ENCODE peak calls at places on chromosomes 7 and 10, in nine cellular contexts. One of them, this sample, is unnamed.

GRCh38 chr10:129373231-129373630 is 93.8 kb upstream of the MGMT start:
- DNase-seq in A549: no peak
- DNase-seq in SK-N-SH: no peak
- DNase-seq in H1: no peak
- DNase-seq in HepG2: no peak
- DNase-seq in K562: no peak
- DNase-seq in endothelial cell of umbilical vein: no peak
- DNase-seq in HCT116: no peak
- DNase-seq in GM12878: no peak
- DNase-seq in this sample: no peak

GRCh38 chr10:87657370-87657769 is 2.3 kb upstream of the PAPSS2 start:
- DNase-seq in A549: no peak
- DNase-seq in SK-N-SH: no peak
- DNase-seq in H1: no peak
- DNase-seq in HepG2: no peak
- DNase-seq in K562: no peak
- DNase-seq in endothelial cell of umbilical vein: peak; percentile 95
- DNase-seq in HCT116: no peak
- DNase-seq in GM12878: no peak
- DNase-seq in this sample: no peak

GRCh38 chr7:128112781-128113221 is 81.6 kb upstream of the LRRC4 start:
- DNase-seq in A549: no peak
- DNase-seq in SK-N-SH: peak; percentile 55
- DNase-seq in H1: no peak
- DNase-seq in HepG2: no peak
- DNase-seq in K562: no peak
- DNase-seq in endothelial cell of umbilical vein: no peak
- DNase-seq in HCT116: no peak
- DNase-seq in GM12878: no peak
- DNase-seq in this sample: peak; percentile 48

GRCh38 chr10:103678104-103678526 is 177.3 kb downstream of the SH3PXD2A start:
- DNase-seq in A549: no peak
- DNase-seq in SK-N-SH: peak; percentile 94
- DNase-seq in H1: no peak
- DNase-seq in HepG2: no peak
- DNase-seq in K562: no peak
- DNase-seq in endothelial cell of umbilical vein: peak; percentile 77
- DNase-seq in HCT116: no peak
- DNase-seq in GM12878: peak; percentile 84
- DNase-seq in this sample: peak; percentile 49

GRCh38 chr7:127907638-127908040 is 123.6 kb downstream of the LRRC4 start:
- DNase-seq in A549: no peak
- DNase-seq in SK-N-SH: no peak
- DNase-seq in H1: no peak
- DNase-seq in HepG2: peak; percentile 83
- DNase-seq in K562: no peak
- DNase-seq in endothelial cell of umbilical vein: peak; percentile 80
- DNase-seq in HCT116: no peak
- DNase-seq in GM12878: no peak
- DNase-seq in this sample: peak; percentile 15

GRCh38 chr10:24382596-24382978 is 173.6 kb downstream of the KIAA1217 start:
- DNase-seq in A549: no peak
- DNase-seq in SK-N-SH: no peak
- DNase-seq in H1: no peak
- DNase-seq in HepG2: no peak
- DNase-seq in K562: no peak
- DNase-seq in endothelial cell of umbilical vein: no peak
- DNase-seq in HCT116: no peak
- DNase-seq in GM12878: no peak
- DNase-seq in this sample: no peak

GRCh38 chr7:128837521-128837921 is 7.3 kb downstream of the FLNC start:
- DNase-seq in A549: no peak
- DNase-seq in SK-N-SH: no peak
- DNase-seq in H1: no peak
- DNase-seq in HepG2: no peak
- DNase-seq in K562: no peak
- DNase-seq in endothelial cell of umbilical vein: no peak
- DNase-seq in HCT116: no peak
- DNase-seq in GM12878: no peak
- DNase-seq in this sample: no peak

GRCh38 chr7:43647314-43647691 is 64.4 kb downstream of the STK17A start:
- DNase-seq in A549: no peak
- DNase-seq in SK-N-SH: no peak
- DNase-seq in H1: peak; percentile 34
- DNase-seq in HepG2: no peak
- DNase-seq in K562: no peak
- DNase-seq in endothelial cell of umbilical vein: peak; percentile 98
- DNase-seq in HCT116: no peak
- DNase-seq in GM12878: no peak
- DNase-seq in this sample: no peak

GRCh38 chr10:24685958-24686540 is 37.6 kb downstream of the ARHGAP21 start:
- DNase-seq in A549: no peak
- DNase-seq in SK-N-SH: no peak
- DNase-seq in H1: no peak
- DNase-seq in HepG2: no peak
- DNase-seq in K562: no peak
- DNase-seq in endothelial cell of umbilical vein: peak; percentile 52
- DNase-seq in HCT116: no peak
- DNase-seq in GM12878: no peak
- DNase-seq in this sample: no peak

GRCh38 chr10:21572578-21572977 is 38.5 kb downstream of the MLLT10 start:
- DNase-seq in A549: no peak
- DNase-seq in SK-N-SH: no peak
- DNase-seq in H1: no peak
- DNase-seq in HepG2: no peak
- DNase-seq in K562: no peak
- DNase-seq in endothelial cell of umbilical vein: no peak
- DNase-seq in HCT116: no peak
- DNase-seq in GM12878: no peak
- DNase-seq in this sample: no peak

GRCh38 chr10:86706401-86706841 is 38.1 kb downstream of the LDB3 start:
- DNase-seq in A549: no peak
- DNase-seq in SK-N-SH: no peak
- DNase-seq in H1: no peak
- DNase-seq in HepG2: no peak
- DNase-seq in K562: no peak
- DNase-seq in endothelial cell of umbilical vein: no peak
- DNase-seq in HCT116: no peak
- DNase-seq in GM12878: no peak
- DNase-seq in this sample: no peak

GRCh38 chr7:64628721-64629120 is 37.2 kb upstream of the ZNF107 start:
- DNase-seq in A549: no peak
- DNase-seq in SK-N-SH: no peak
- DNase-seq in H1: no peak
- DNase-seq in HepG2: no peak
- DNase-seq in K562: no peak
- DNase-seq in endothelial cell of umbilical vein: no peak
- DNase-seq in HCT116: no peak
- DNase-seq in GM12878: no peak
- DNase-seq in this sample: no peak

GRCh38 chr7:64628192-64628591 is 37.7 kb upstream of the ZNF107 start:
- DNase-seq in A549: no peak
- DNase-seq in SK-N-SH: no peak
- DNase-seq in H1: no peak
- DNase-seq in HepG2: no peak
- DNase-seq in K562: no peak
- DNase-seq in endothelial cell of umbilical vein: no peak
- DNase-seq in HCT116: no peak
- DNase-seq in GM12878: no peak
- DNase-seq in this sample: peak; percentile 30

GRCh38 chr7:64625114-64626082 is 40.5 kb upstream of the ZNF107 start:
- DNase-seq in A549: no peak
- DNase-seq in SK-N-SH: peak; percentile 38
- DNase-seq in H1: no peak
- DNase-seq in HepG2: no peak
- DNase-seq in K562: peak; percentile 58
- DNase-seq in endothelial cell of umbilical vein: no peak
- DNase-seq in HCT116: no peak
- DNase-seq in GM12878: no peak
- DNase-seq in this sample: peak; percentile 68

GRCh38 chr7:64626557-64626956 is 39.4 kb upstream of the ZNF107 start:
- DNase-seq in A549: no peak
- DNase-seq in SK-N-SH: no peak
- DNase-seq in H1: no peak
- DNase-seq in HepG2: no peak
- DNase-seq in K562: no peak
- DNase-seq in endothelial cell of umbilical vein: no peak
- DNase-seq in HCT116: no peak
- DNase-seq in GM12878: no peak
- DNase-seq in this sample: no peak

DNA sequence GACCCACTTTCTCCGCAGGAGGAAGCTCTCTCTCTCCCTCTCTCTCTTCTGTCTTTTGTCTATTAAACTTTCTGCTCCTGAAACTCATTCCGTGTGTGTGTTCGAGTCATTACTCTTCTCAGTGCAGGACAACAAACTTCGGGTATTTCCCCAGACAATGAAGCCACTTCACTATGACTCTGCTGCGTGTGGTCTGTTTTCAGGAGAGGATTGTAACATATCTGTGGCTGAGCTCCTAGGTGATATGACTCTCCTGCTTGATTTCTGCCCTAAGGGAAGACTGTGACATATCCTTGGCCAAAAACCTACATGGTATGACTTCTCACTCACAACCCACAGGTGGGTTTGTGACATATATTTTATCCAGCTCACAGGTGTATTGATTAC is 39.9 kb upstream of the ZNF107 start:
- DNase-seq in A549: no peak
- DNase-seq in SK-N-SH: no peak
- DNase-seq in H1: no peak
- DNase-seq in HepG2: no peak
- DNase-seq in K562: no peak
- DNase-seq in endothelial cell of umbilical vein: no peak
- DNase-seq in HCT116: no peak
- DNase-seq in GM12878: no peak
- DNase-seq in this sample: no peak
- TF ChIP-seq CTCF in A549: no peak
- TF ChIP-seq CTCF in SK-N-SH: no peak
- TF ChIP-seq CTCF in H1: no peak
- TF ChIP-seq CTCF in HepG2: no peak
- TF ChIP-seq CTCF in K562: no peak
- TF ChIP-seq CTCF in endothelial cell of umbilical vein: no peak
- TF ChIP-seq CTCF in HCT116: no peak
- TF ChIP-seq CTCF in GM12878: no peak
- TF ChIP-seq CTCF in this sample: no peak

DNA sequence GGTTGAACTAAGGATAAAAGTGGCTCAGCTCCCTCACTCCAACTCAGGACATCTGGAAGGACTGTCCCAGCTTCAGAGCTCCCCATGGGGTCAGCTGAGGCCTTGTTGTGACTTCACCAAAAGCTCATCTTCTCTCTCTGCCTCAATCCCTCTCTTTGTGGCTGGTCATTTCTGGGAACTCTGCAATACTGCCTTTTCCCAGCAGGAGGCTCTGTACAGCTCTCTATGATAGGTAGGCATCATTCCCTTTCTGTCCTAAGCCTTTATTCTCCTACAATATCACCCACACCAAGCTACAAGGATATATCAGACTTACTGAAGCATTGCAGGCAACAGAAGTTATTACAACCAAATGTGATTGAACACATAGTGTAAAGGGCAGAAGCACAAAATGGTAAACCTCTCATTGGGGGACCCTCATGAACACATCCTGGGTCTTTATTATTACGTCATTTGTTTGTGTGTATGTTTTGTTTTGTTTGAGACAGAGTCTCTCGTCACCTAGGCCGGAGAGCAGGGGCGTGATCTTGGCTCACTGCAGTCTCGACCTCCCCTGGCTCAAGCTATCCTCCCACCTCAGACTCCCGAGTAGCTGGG is 36.7 kb upstream of the PRPS1L1 start:
- DNase-seq in A549: no peak
- DNase-seq in SK-N-SH: peak; percentile 26
- DNase-seq in H1: no peak
- DNase-seq in HepG2: peak; percentile 15
- DNase-seq in K562: peak; percentile 23
- DNase-seq in endothelial cell of umbilical vein: peak; percentile 6
- DNase-seq in HCT116: no peak
- DNase-seq in GM12878: no peak
- DNase-seq in this sample: peak; percentile 50
- TF ChIP-seq MAX in A549: no peak
- TF ChIP-seq MAX in SK-N-SH: no peak
- TF ChIP-seq MAX in H1: no peak
- TF ChIP-seq MAX in HepG2: no peak
- TF ChIP-seq MAX in K562: no peak
- TF ChIP-seq MAX in endothelial cell of umbilical vein: no peak
- TF ChIP-seq MAX in HCT116: no peak
- TF ChIP-seq MAX in GM12878: no peak
- TF ChIP-seq MAX in this sample: no peak

DNA sequence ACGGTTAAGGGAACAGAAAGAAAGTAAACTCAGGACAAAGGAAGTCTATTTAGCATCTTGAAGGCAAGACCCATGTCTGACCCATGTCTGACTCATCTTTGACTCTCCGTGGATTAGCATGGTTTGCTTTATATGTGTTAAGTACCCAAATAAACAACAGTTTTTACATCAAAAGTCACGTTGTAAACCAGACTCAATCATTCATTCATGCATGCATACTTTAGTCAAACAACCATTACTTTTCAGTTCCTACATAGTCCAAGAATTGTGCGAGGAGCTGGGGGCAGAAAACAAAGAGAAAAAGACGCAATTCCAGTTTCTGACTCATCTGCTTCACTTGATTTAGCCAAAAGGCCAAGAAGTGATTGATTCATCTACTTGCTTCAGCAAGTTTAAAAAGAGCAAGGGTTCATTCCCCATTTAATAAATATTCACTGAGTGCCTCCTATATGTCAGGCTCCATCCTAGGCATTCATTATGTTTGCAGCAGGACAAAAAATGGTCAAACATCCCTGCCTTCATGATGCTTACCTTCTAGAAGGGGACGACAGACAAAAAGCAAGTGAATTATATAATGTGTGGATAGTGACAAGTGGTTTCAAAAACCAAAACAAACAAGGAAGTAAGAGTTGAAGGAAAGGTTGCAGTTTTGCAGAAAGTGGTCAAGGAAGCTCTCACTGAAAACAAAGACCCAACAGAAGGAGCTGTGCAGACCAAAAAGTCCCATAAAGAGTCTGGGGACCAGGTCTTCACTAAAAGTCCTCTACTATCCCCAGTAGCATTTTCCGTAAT is 116.2 kb downstream of the FAM107B start:
- DNase-seq in A549: peak; percentile 67
- DNase-seq in SK-N-SH: no peak
- DNase-seq in H1: no peak
- DNase-seq in HepG2: no peak
- DNase-seq in K562: no peak
- DNase-seq in endothelial cell of umbilical vein: no peak
- DNase-seq in HCT116: peak; percentile 58
- DNase-seq in GM12878: peak; percentile 64
- DNase-seq in this sample: peak; percentile 49
- H3K4me3 ChIP-seq in A549: no peak overlapping the region
- H3K4me3 ChIP-seq in SK-N-SH: no peak overlapping the region
- H3K4me3 ChIP-seq in H1: no peak overlapping the region
- H3K4me3 ChIP-seq in HepG2: no peak overlapping the region
- H3K4me3 ChIP-seq in K562: no peak overlapping the region
- H3K4me3 ChIP-seq in endothelial cell of umbilical vein: no peak overlapping the region
- H3K4me3 ChIP-seq in HCT116: no peak overlapping the region
- H3K4me3 ChIP-seq in GM12878: peak overlapping the region; percentile 26
- H3K4me3 ChIP-seq in this sample: no peak overlapping the region

DNA sequence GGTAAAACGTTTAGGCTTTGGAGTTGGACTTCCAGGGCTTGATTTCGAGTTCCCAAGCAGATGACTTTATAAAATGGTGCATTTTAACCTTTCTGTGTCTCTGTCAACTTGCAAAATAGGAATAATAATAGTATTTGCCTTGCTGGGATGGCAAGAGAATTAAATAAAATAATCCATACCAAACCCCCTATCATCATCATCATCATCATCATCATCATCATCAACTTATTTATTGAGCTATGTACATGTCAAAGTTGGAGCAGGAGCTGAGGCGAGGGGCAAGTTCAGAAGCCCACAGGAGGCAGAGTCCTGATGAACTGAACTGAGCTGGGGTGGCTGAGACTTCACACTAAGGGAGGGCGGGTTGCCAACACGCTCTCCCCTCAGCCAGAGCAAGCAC is 51.7 kb upstream of the KCNMA1 start:
- DNase-seq in A549: no peak
- DNase-seq in SK-N-SH: no peak
- DNase-seq in H1: no peak
- DNase-seq in HepG2: no peak
- DNase-seq in K562: no peak
- DNase-seq in endothelial cell of umbilical vein: no peak
- DNase-seq in HCT116: no peak
- DNase-seq in GM12878: no peak
- DNase-seq in this sample: no peak
- TF ChIP-seq CTCF in A549: no peak
- TF ChIP-seq CTCF in SK-N-SH: no peak
- TF ChIP-seq CTCF in H1: no peak
- TF ChIP-seq CTCF in HepG2: no peak
- TF ChIP-seq CTCF in K562: no peak
- TF ChIP-seq CTCF in endothelial cell of umbilical vein: no peak
- TF ChIP-seq CTCF in HCT116: no peak
- TF ChIP-seq CTCF in GM12878: no peak
- TF ChIP-seq CTCF in this sample: no peak

This sample was measured in NB4.